ENCODE peak calls at places on chromosome 12, in four cellular contexts. One of them, this sample, is unnamed. For H3K36me3, the result is how much of the 10 kb centered on the place peaks cover.

GRCh38 chr12:12133259-12133658 is 62.5 kb downstream of the BCL2L14 start:
- DNase-seq in body of pancreas: no peak
- DNase-seq in heart left ventricle: no peak
- DNase-seq in adrenal gland: no peak
- DNase-seq in this sample: no peak

GRCh38 chr12:131507881-131508280 is 203.0 kb upstream of the SFSWAP start:
- DNase-seq in heart left ventricle: no peak
- DNase-seq in body of pancreas: no peak
- DNase-seq in adrenal gland: no peak
- DNase-seq in this sample: no peak

GRCh38 chr12:90978117-90978770 is 23.3 kb upstream of the CCER1 start:
- DNase-seq in body of pancreas: no peak
- DNase-seq in heart left ventricle: no peak
- DNase-seq in adrenal gland: no peak
- DNase-seq in this sample: peak

GRCh38 chr12:96219700-96220206 is 25.6 kb downstream of the ELK3 start:
- DNase-seq in body of pancreas: no peak
- DNase-seq in adrenal gland: no peak
- DNase-seq in heart left ventricle: no peak
- DNase-seq in this sample: peak

GRCh38 chr12:8675471-8676083 is 13.0 kb upstream of the MFAP5 start:
- DNase-seq in adrenal gland: no peak
- DNase-seq in heart left ventricle: no peak
- DNase-seq in body of pancreas: no peak
- DNase-seq in this sample: no peak

GRCh38 chr12:122473543-122474323 is 27.0 kb downstream of the ZCCHC8 start:
- DNase-seq in body of pancreas: no peak
- DNase-seq in heart left ventricle: no peak
- DNase-seq in adrenal gland: peak
- DNase-seq in this sample: peak

GRCh38 chr12:110670161-110670701 is 18.7 kb downstream of the HVCN1 start:
- DNase-seq in adrenal gland: no peak
- DNase-seq in heart left ventricle: no peak
- DNase-seq in body of pancreas: no peak
- DNase-seq in this sample: no peak

GRCh38 chr12:48197549-48197966 is 5.5 kb downstream of the OR10AD1 start:
- DNase-seq in heart left ventricle: no peak
- DNase-seq in adrenal gland: no peak
- DNase-seq in body of pancreas: no peak
- DNase-seq in this sample: peak

GRCh38 chr12:105084251-105085250 is at the start of gene ALDH1L2:
- DNase-seq in adrenal gland: peak
- DNase-seq in heart left ventricle: peak
- DNase-seq in body of pancreas: peak
- DNase-seq in this sample: peak

GRCh38 chr12:61412209-61412608 is 848.0 kb upstream of the USP15 start:
- DNase-seq in heart left ventricle: no peak
- DNase-seq in body of pancreas: no peak
- DNase-seq in adrenal gland: no peak
- DNase-seq in this sample: no peak

GRCh38 chr12:130026608-130027176 is 122.9 kb upstream of the TMEM132D start:
- DNase-seq in heart left ventricle: no peak
- DNase-seq in adrenal gland: no peak
- DNase-seq in body of pancreas: peak
- DNase-seq in this sample: peak

GRCh38 chr12:79206871-79207270 is 342.3 kb downstream of the SYT1 start:
- DNase-seq in body of pancreas: no peak
- DNase-seq in heart left ventricle: no peak
- DNase-seq in adrenal gland: no peak
- DNase-seq in this sample: peak

GRCh38 chr12:53014709-53015108 is 8.5 kb downstream of the EIF4B start:
- DNase-seq in adrenal gland: no peak
- DNase-seq in body of pancreas: no peak
- DNase-seq in heart left ventricle: no peak
- DNase-seq in this sample: no peak
- H3K36me3 ChIP-seq in adrenal gland: under half
- H3K36me3 ChIP-seq in body of pancreas: under half
- H3K36me3 ChIP-seq in heart left ventricle: under half
- H3K36me3 ChIP-seq in this sample: under half

GRCh38 chr12:123494124-123494843 is 36.3 kb downstream of the SNRNP35 start:
- DNase-seq in body of pancreas: no peak
- DNase-seq in heart left ventricle: no peak
- DNase-seq in adrenal gland: no peak
- DNase-seq in this sample: no peak
- H3K36me3 ChIP-seq in body of pancreas: under half
- H3K36me3 ChIP-seq in heart left ventricle: under half
- H3K36me3 ChIP-seq in adrenal gland: under half
- H3K36me3 ChIP-seq in this sample: under half

GRCh38 chr12:57153420-57153997 is 6.1 kb upstream of the LRP1-AS start:
- DNase-seq in adrenal gland: no peak
- DNase-seq in heart left ventricle: no peak
- DNase-seq in body of pancreas: no peak
- DNase-seq in this sample: no peak
- H3K36me3 ChIP-seq in adrenal gland: under half
- H3K36me3 ChIP-seq in heart left ventricle: under half
- H3K36me3 ChIP-seq in body of pancreas: under half
- H3K36me3 ChIP-seq in this sample: under half

GRCh38 chr12:3446653-3447270 is 44.2 kb upstream of the PRMT8 start:
- DNase-seq in heart left ventricle: no peak
- DNase-seq in body of pancreas: no peak
- DNase-seq in adrenal gland: no peak
- DNase-seq in this sample: no peak
- H3K36me3 ChIP-seq in heart left ventricle: under half
- H3K36me3 ChIP-seq in body of pancreas: under half
- H3K36me3 ChIP-seq in adrenal gland: under half
- H3K36me3 ChIP-seq in this sample: under half

DNA sequence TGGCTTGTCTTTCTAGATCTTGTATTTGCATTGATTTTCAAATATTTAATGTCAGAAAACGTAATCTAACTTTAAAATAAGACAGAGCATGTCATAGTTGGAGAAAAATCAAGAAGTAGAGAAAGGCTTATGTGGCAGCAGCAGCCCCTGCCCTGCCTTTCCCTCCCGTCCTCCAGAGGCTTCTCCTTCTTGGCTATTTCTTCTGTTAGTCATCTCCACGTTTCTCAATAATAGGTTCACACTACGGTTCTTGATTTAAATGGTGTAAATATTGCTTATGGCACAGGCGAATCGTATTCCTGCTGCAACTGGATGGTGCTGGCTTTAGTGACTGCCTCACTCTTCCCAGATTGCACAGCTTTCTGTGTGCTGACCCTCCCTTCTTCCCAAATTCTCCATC is 42.8 kb downstream of the SLC8B1 start:
- DNase-seq in body of pancreas: no peak
- DNase-seq in heart left ventricle: no peak
- DNase-seq in adrenal gland: no peak
- DNase-seq in this sample: peak
- H3K36me3 ChIP-seq in body of pancreas: half or more
- H3K36me3 ChIP-seq in heart left ventricle: half or more
- H3K36me3 ChIP-seq in adrenal gland: half or more
- H3K36me3 ChIP-seq in this sample: under half

GRCh38 chr12:108696996-108697290 is 34.4 kb downstream of the CORO1C start:
- DNase-seq in body of pancreas: no peak
- DNase-seq in heart left ventricle: no peak
- DNase-seq in adrenal gland: no peak
- DNase-seq in this sample: no peak
- H3K36me3 ChIP-seq in body of pancreas: under half
- H3K36me3 ChIP-seq in heart left ventricle: half or more
- H3K36me3 ChIP-seq in adrenal gland: under half
- H3K36me3 ChIP-seq in this sample: under half

DNA sequence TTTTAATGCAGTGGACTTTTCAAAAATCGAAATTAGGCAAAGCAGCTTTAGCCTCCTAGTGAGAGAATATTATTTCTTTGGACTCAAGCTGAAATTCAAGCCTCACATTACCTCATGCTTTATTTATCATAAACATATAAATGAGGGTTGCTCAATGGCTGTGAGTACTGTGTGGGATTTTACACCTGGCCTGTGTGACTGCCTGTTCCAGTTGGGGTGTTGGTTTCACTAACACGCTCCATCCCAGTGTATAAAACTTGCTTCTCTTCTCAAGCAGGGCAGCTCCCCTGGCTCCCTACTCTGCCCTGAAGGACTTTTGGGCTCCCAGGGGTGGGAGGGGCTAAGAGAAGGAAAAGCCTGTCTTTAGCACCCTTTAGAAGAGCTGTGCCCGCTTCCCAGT is 15.0 kb downstream of the ANKLE2 start:
- DNase-seq in body of pancreas: no peak
- DNase-seq in adrenal gland: no peak
- DNase-seq in heart left ventricle: no peak
- DNase-seq in this sample: no peak
- H3K36me3 ChIP-seq in body of pancreas: under half
- H3K36me3 ChIP-seq in adrenal gland: half or more
- H3K36me3 ChIP-seq in heart left ventricle: half or more
- H3K36me3 ChIP-seq in this sample: half or more